ENCODE peak calls at places on chromosomes 11 and 22, in eight cellular contexts. X is stomach, C is adrenal gland, A is Peyer's patch, I is keratinocyte, Q is cardiac fibroblast, U is HCT116, Z is lung. R is an unnamed sample.
A peak's percentile ranks its signal among the peaks of the same experiment; 100 is the strongest.

GRCh38 chr11:114152785-114153184 is 93.3 kb downstream of the ZBTB16 start:
- DNase-seq in X (no peak), C (no peak), A (no peak), I (no peak), Q (no peak), U (no peak), Z (no peak), R (no peak)

GRCh38 chr11:105609341-105609781 is 512 bp upstream of the GRIA4 start:
- DNase-seq in X (no peak), C (no peak), A (peak; percentile 56), I (no peak), Q (peak; percentile 6), U (peak; percentile 23), Z (no peak), R (no peak)

GRCh38 chr11:120554771-120555432 is 43.4 kb downstream of the GRIK4 start:
- DNase-seq in X (no peak), C (no peak), A (no peak), I (no peak), Q (peak; percentile 19), U (no peak), Z (no peak), R (no peak)

GRCh38 chr11:10441652-10442503 is 13.2 kb upstream of the AMPD3 start:
- DNase-seq in X (no peak), C (no peak), A (no peak), I (no peak), Q (no peak), U (no peak), Z (no peak), R (peak; percentile 68)

GRCh38 chr11:12172493-12173013 is 62.2 kb downstream of the MICAL2 start:
- DNase-seq in X (no peak), C (no peak), A (no peak), I (no peak), Q (no peak), U (no peak), Z (no peak), R (no peak)

GRCh38 chr11:69943066-69943465 is 123.8 kb upstream of the FGF3 start:
- DNase-seq in X (peak; percentile 34), C (no peak), A (no peak), I (no peak), Q (no peak), U (peak; percentile 31), Z (no peak), R (no peak)

GRCh38 chr11:105802390-105802789 is 192.5 kb downstream of the GRIA4 start:
- DNase-seq in X (no peak), C (no peak), A (no peak), I (no peak), Q (no peak), U (no peak), Z (no peak), R (no peak)

GRCh38 chr22:28181332-28181731 is 262.3 kb upstream of the PITPNB start:
- DNase-seq in X (no peak), C (no peak), A (no peak), I (no peak), Q (peak; percentile 59), U (no peak), Z (no peak), R (no peak)

GRCh38 chr11:121326230-121326629 is 33.7 kb downstream of the SC5D start:
- DNase-seq in X (no peak), C (no peak), A (no peak), I (no peak), Q (no peak), U (no peak), Z (no peak), R (no peak)

GRCh38 chr11:27485930-27486773 is 13.6 kb upstream of the LGR4 start:
- DNase-seq in X (no peak), C (peak; percentile 65), A (no peak), I (no peak), Q (peak; percentile 77), U (peak; percentile 37), Z (no peak), R (no peak)

GRCh38 chr11:75399344-75400109 is at the start of gene RPS3:
- DNase-seq in X (peak; percentile 94), C (peak; percentile 89), A (peak; percentile 97), I (no peak), Q (peak; percentile 93), U (peak; percentile 81), Z (peak; percentile 92), R (peak; percentile 92)

GRCh38 chr11:17770048-17770652 is 35.6 kb downstream of the KCNC1 start:
- DNase-seq in X (peak; percentile 50), C (no peak), A (peak; percentile 87), I (no peak), Q (no peak), U (no peak), Z (peak; percentile 30), R (no peak)

GRCh38 chr11:35474677-35475076 is 50.7 kb downstream of the PAMR1 start:
- DNase-seq in X (no peak), C (no peak), A (peak; percentile 51), I (no peak), Q (no peak), U (no peak), Z (no peak), R (no peak)

GRCh38 chr11:112785717-112786116 is 175.5 kb upstream of the NCAM1 start:
- DNase-seq in X (no peak), C (no peak), A (no peak), I (no peak), Q (peak; percentile 77), U (no peak), Z (no peak), R (no peak)

GRCh38 chr11:12390687-12391110 is 13.3 kb downstream of the PARVA start:
- DNase-seq in X (no peak), C (no peak), A (no peak), I (no peak), Q (no peak), U (no peak), Z (no peak), R (no peak)

GRCh38 chr22:32754413-32755041 is 47.0 kb upstream of the TIMP3 start:
- DNase-seq in X (no peak), C (no peak), A (peak; percentile 67), I (no peak), Q (peak; percentile 73), U (no peak), Z (no peak), R (no peak)

GRCh38 chr11:13784848-13785247 is 116.4 kb downstream of the FAR1 start:
- DNase-seq in X (no peak), C (no peak), A (no peak), I (no peak), Q (no peak), U (no peak), Z (no peak), R (no peak)

GRCh38 chr22:47967841-47968240 is 1205.4 kb downstream of the TBC1D22A start:
- DNase-seq in X (no peak), C (no peak), A (no peak), I (no peak), Q (no peak), U (no peak), Z (no peak), R (no peak)

GRCh38 chr22:21730535-21731308 is 4.9 kb downstream of the YPEL1 start:
- DNase-seq in X (no peak), C (no peak), A (no peak), I (no peak), Q (no peak), U (no peak), Z (no peak), R (no peak)

GRCh38 chr11:2742611-2743426 is 43.0 kb upstream of the KCNQ1OT1 start:
- DNase-seq in X (no peak), C (no peak), A (no peak), I (no peak), Q (no peak), U (no peak), Z (no peak), R (no peak)

GRCh38 chr11:60899021-60899936 is 7.1 kb downstream of the PRPF19 start:
- DNase-seq in X (peak; percentile 39), C (no peak), A (peak; percentile 75), I (no peak), Q (peak; percentile 82), U (peak; percentile 51), Z (no peak), R (no peak)

GRCh38 chr11:64661146-64661545 is 61.9 kb downstream of the NRXN2 start:
- DNase-seq in X (no peak), C (no peak), A (no peak), I (no peak), Q (peak; percentile 88), U (no peak), Z (no peak), R (no peak)
- H3K4me3 ChIP-seq in X (no peak overlapping the region), C (no peak overlapping the region), A (no peak overlapping the region), I (no peak overlapping the region), Q (no peak overlapping the region), U (no peak overlapping the region), Z (no peak overlapping the region), R (no peak overlapping the region)

DNA sequence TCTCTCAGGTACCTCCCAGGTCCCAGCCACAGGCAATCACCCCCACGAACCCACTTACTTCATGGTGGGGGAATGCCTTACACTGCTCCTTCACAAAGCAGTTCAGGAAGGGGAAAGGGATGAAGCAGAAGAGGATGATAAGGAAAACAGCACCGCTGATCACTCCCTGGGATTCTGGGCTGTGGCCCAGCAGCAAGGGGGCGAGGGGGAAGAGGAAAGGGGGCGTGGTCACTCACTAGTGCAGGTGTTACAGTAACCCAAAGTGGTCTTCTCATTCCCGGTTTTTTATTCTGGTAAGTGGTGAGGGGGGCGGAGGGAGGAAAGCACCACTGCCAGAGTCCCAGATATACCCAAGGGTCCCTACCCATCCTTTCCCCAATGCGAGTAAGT is 698 bp downstream of the DPAGT1 start:
- DNase-seq in X (no peak), C (no peak), A (no peak), I (no peak), Q (no peak), U (no peak), Z (no peak), R (no peak)
- TF ChIP-seq CTCF in X (no peak), C (no peak), A (no peak), I (no peak), Q (no peak), U (no peak), Z (no peak), R (no peak)

DNA sequence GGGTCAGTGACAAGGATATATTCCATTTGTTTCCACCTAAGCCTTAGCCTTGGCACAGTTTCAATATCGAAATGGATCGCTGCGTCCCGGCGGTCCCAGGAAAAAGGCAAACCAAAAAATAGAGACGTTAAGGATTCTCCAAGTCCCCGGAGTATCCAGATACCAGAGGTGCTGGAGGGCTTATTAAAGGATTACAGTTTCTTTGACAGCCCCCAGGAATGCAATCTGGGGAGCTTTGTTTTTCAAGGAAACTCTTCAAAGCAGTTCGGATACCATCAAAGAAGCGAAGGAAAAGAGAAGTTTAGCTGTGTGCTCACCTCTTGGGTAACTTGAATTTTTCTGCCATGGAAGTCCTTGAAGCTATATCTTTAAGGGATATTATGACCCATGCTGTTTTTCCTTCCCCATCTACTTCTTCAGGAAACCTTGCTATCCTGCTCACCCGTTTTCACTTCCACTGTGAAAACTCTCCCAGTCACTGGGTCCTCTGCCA is 600 bp upstream of the GPR83 start:
- DNase-seq in X (no peak), C (no peak), A (no peak), I (no peak), Q (no peak), U (no peak), Z (no peak), R (no peak)
- H3K4me3 ChIP-seq in X (peak overlapping the region; percentile 26), C (no peak overlapping the region), A (no peak overlapping the region), I (peak overlapping the region; percentile 5), Q (peak overlapping the region; percentile 35), U (no peak overlapping the region), Z (no peak overlapping the region), R (no peak overlapping the region)

DNA sequence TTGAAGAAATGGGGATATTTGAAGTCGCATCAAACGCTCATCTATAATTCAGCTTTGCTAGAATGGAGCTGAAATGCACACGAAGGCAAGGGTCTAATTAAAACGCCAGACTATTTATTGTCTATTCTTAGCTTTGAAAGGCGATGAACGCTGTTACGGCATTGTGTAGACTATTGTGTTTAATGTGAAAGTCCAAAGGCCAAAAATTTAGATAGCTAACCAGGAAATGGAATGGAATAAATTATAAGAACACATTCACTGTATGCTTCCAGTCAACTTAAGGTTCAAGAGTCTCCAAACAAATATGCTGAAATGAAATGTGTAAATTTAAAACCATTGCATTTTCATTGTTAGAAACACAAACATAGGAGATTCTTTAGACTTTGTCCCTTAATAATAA is 186.2 kb downstream of the CWF19L2 start:
- DNase-seq in X (no peak), C (no peak), A (no peak), I (no peak), Q (no peak), U (no peak), Z (no peak), R (no peak)
- TF ChIP-seq CTCF in X (no peak), C (no peak), A (no peak), I (no peak), Q (no peak), U (no peak), Z (no peak), R (no peak)